ENCODE peak calls at places on chromosomes 11 and 22, in four cellular contexts. K is tibial artery, F is thoracic aorta, O is spleen. S is an unnamed sample.

GRCh38 chr22:19641254-19641982 is 72.9 kb upstream of the SEPTIN5 start:
- DNase-seq in K (no peak), F (no peak), O (no peak), S (no peak)

GRCh38 chr11:112477152-112477928 is 216.7 kb upstream of the PLET1 start:
- DNase-seq in K (no peak), F (no peak), O (no peak), S (no peak)

GRCh38 chr22:20422271-20422958 is 15.2 kb downstream of the SCARF2 start:
- DNase-seq in K (no peak), F (no peak), O (peak), S (no peak)

GRCh38 chr11:124739479-124740276 is at the start of gene NRGN:
- DNase-seq in K (peak), F (peak), O (peak), S (peak)

GRCh38 chr22:46910624-46911023 is 148.2 kb downstream of the TBC1D22A start:
- DNase-seq in K (no peak), F (no peak), O (no peak), S (no peak)

GRCh38 chr11:95301497-95301896 is 70.5 kb upstream of the SESN3 start:
- DNase-seq in K (no peak), F (no peak), O (no peak), S (no peak)

GRCh38 chr11:10540546-10540914 is 457 bp downstream of the RNF141 start:
- DNase-seq in K (no peak), F (no peak), O (no peak), S (no peak)

GRCh38 chr11:72813740-72814138 is 472 bp upstream of the ATG16L2 start:
- DNase-seq in K (peak), F (no peak), O (peak), S (peak)

GRCh38 chr11:45383229-45383628 is 97.1 kb upstream of the SYT13 start:
- DNase-seq in K (no peak), F (no peak), O (peak), S (no peak)

GRCh38 chr11:65528819-65529350 is 4.0 kb downstream of the SCYL1 start:
- DNase-seq in K (no peak), F (no peak), O (no peak), S (no peak)

GRCh38 chr11:11512929-11513328 is 108.9 kb downstream of the GALNT18 start:
- DNase-seq in K (no peak), F (no peak), O (no peak), S (no peak)

GRCh38 chr22:50600541-50600940 is at the start of gene MAPK8IP2:
- DNase-seq in K (peak), F (no peak), O (peak), S (no peak)

GRCh38 chr11:76161261-76161961 is 44.9 kb downstream of the WNT11 start:
- DNase-seq in K (no peak), F (no peak), O (peak), S (peak)

GRCh38 chr11:1049911-1050580 is 13.5 kb upstream of the MUC6 start:
- DNase-seq in K (no peak), F (no peak), O (peak), S (no peak)

GRCh38 chr11:113167599-113167998 is 146.8 kb upstream of the TTC12 start:
- DNase-seq in K (no peak), F (no peak), O (no peak), S (peak)

GRCh38 chr11:79436911-79437273 is 3.9 kb downstream of the TENM4 start:
- DNase-seq in K (no peak), F (no peak), O (no peak), S (no peak)

GRCh38 chr11:74839445-74839844 is 90.8 kb downstream of the RNF169 start:
- DNase-seq in K (no peak), F (no peak), O (no peak), S (no peak)

GRCh38 chr11:35563413-35564245 is 38.2 kb upstream of the PAMR1 start:
- DNase-seq in K (no peak), F (no peak), O (no peak), S (no peak)

GRCh38 chr11:93541884-93542752 is 1.1 kb downstream of the SMCO4 start:
- DNase-seq in K (peak), F (no peak), O (peak), S (peak)

GRCh38 chr11:16825091-16825490 is 86.6 kb downstream of the C11orf58 start:
- DNase-seq in K (no peak), F (no peak), O (no peak), S (no peak)

GRCh38 chr22:37223965-37224551 is 11.8 kb upstream of the SSTR3 start:
- DNase-seq in K (no peak), F (no peak), O (no peak), S (no peak)

GRCh38 chr22:37222440-37222971 is 10.2 kb upstream of the SSTR3 start:
- DNase-seq in K (no peak), F (no peak), O (peak), S (no peak)

GRCh38 chr22:37219534-37219933 is 7.3 kb upstream of the SSTR3 start:
- DNase-seq in K (no peak), F (no peak), O (no peak), S (no peak)

GRCh38 chr22:37220543-37220968 is 8.3 kb upstream of the SSTR3 start:
- DNase-seq in K (no peak), F (no peak), O (no peak), S (no peak)

GRCh38 chr22:37221424-37222336 is 9.4 kb upstream of the SSTR3 start:
- DNase-seq in K (no peak), F (no peak), O (peak), S (no peak)
- TF ChIP-seq CTCF in K (no peak), F (no peak), O (no peak), S (no peak)

GRCh38 chr22:27195104-27195503 is 537.7 kb downstream of the MIAT start:
- DNase-seq in K (peak), F (no peak), O (no peak), S (peak)
- TF ChIP-seq CTCF in K (no peak), F (no peak), O (no peak), S (no peak)

GRCh38 chr11:25961539-25961938 is 370.4 kb upstream of the ANO3 start:
- DNase-seq in K (no peak), F (no peak), O (no peak), S (no peak)
- TF ChIP-seq CTCF in K (no peak), F (no peak), O (no peak), S (peak)

DNA sequence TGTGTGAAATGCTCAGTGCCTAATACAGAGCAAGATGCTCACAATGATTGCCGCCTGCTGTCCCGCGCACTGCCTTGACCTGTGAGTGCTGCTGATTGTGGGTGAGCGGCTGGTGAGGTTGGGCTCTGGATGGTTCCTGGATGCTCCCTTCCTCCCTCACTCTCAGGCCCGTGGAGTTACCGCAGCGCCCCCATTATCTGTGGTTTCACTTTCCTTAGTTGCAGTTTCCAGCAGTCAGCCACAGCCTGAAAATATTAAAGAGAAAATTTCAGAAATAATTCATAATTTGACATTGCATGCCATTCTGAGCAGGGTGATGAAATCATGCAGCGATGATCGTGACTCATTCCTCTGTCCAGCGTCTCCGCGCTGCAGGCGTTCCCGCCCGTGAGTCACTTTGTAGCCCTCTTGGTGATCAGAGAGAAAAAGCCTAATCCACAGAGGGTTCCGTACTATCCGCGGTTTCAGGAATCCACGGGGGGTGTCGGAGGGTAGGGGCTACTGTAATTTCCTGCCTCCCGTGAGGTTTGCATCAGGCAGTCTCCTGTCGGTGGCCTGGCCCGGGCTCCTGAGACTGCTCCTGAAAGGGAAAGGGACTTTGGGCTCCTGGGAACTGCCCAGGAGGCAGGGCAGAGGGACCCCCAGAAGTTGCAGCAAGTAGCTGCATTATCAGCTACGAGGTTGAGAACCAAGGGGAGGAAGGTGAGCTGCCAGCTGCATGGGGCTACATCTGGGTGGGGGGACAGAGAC is 10.6 kb downstream of the RPL3 start:
- DNase-seq in K (peak), F (no peak), O (peak), S (peak)
- TF ChIP-seq CTCF in K (no peak), F (peak), O (no peak), S (peak)

GRCh38 chr11:111299111-111300026 is 1.0 kb downstream of the POU2AF3 start:
- DNase-seq in K (peak), F (no peak), O (peak), S (peak)
- TF ChIP-seq CTCF in K (peak), F (peak), O (peak), S (peak)

GRCh38 chr22:42996646-42997365 is 18.1 kb downstream of the PACSIN2 start:
- DNase-seq in K (peak), F (no peak), O (no peak), S (no peak)

GRCh38 chr22:42993651-42994275 is 21.2 kb downstream of the PACSIN2 start:
- DNase-seq in K (no peak), F (no peak), O (no peak), S (no peak)

GRCh38 chr22:42994276-42994916 is 20.6 kb downstream of the PACSIN2 start:
- DNase-seq in K (no peak), F (no peak), O (no peak), S (no peak)

GRCh38 chr22:42992886-42993479 is 22.0 kb downstream of the PACSIN2 start:
- DNase-seq in K (no peak), F (no peak), O (no peak), S (no peak)

DNA sequence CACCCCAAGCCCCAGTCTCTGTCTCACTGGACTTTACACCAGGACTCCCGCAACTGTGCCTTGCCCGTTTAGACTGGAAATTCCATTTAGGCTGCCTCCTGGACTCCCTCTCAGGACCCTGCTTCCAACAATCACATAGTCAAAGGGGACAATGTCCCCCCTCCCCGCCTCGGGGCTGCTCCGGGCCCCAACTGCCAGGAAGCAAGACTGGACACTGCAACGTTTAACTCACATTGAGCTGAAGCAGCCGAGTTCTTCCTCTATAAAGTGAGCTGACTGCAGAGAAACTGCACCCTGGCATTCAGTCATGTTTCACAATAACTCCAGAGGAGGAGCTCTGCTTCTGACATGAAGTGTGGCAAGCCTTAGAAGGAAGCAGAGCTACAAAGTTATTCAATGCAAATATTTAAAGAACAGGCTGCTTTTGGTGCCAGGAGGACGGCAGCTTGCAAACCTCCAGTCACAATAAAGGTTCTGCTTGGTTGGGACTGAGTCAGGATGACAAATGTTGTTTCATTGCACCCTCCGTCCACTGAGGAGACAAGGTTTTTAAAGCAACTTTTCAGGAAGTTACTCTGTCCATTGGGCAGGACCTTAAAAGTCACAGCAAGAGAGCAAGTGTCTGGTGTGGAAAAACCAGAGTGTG is 19.9 kb downstream of the PACSIN2 start:
- DNase-seq in K (peak), F (peak), O (no peak), S (no peak)
- TF ChIP-seq CTCF in K (no peak), F (no peak), O (no peak), S (no peak)

GRCh38 chr11:134913999-134914590 is 502.1 kb upstream of the B3GAT1 start:
- DNase-seq in K (no peak), F (no peak), O (no peak), S (no peak)

GRCh38 chr11:134915212-134915611 is 503.2 kb upstream of the B3GAT1 start:
- DNase-seq in K (peak), F (peak), O (no peak), S (peak)

GRCh38 chr11:134911514-134912180 is 499.6 kb upstream of the B3GAT1 start:
- DNase-seq in K (no peak), F (no peak), O (no peak), S (no peak)

GRCh38 chr11:134915881-134916280 is 503.8 kb upstream of the B3GAT1 start:
- DNase-seq in K (no peak), F (no peak), O (no peak), S (no peak)

GRCh38 chr11:134913391-134913790 is 501.3 kb upstream of the B3GAT1 start:
- DNase-seq in K (no peak), F (no peak), O (no peak), S (no peak)
- TF ChIP-seq CTCF in K (no peak), F (no peak), O (no peak), S (no peak)